ENCODE peak calls at places on chromosome 4, in ten cellular contexts. V is uterus; J is body of pancreas; Y is substantia nigra; U is nephron progenitor cell; T is neural progenitor cell; P is Caki2; E is AG09319; L is mesothelial cell of epicardium; M is stimulated activated CD4-positive, alpha-beta T cell treated with anti-CD3 and anti-CD28 coated beads, Interleukin-2, amount 100 ng/mL, for 24 hours. O is an unnamed sample.

GRCh38 chr4:142373610-142374009 is 472.5 kb downstream of the INPP4B start:
- DNase-seq in V (no peak), J (no peak), Y (no peak), U (no peak), T (no peak), P (no peak), E (peak; percentile 30), L (no peak), M (no peak), O (no peak)

GRCh38 chr4:15398732-15399131 is 29.1 kb upstream of the C1QTNF7 start:
- DNase-seq in V (no peak), J (no peak), Y (no peak), U (no peak), T (no peak), P (no peak), E (no peak), L (no peak), M (no peak), O (no peak)

GRCh38 chr4:93646225-93646930 is 182.2 kb upstream of the ATOH1 start:
- DNase-seq in V (no peak), J (no peak), Y (no peak), U (no peak), T (no peak), P (peak; percentile 64), E (no peak), L (no peak), M (no peak), O (no peak)

GRCh38 chr4:2341911-2342652 is 76.4 kb downstream of the ZFYVE28 start:
- DNase-seq in V (no peak), J (no peak), Y (no peak), U (no peak), T (no peak), P (no peak), E (no peak), L (no peak), M (peak; percentile 11), O (no peak)

GRCh38 chr4:120842046-120842445 is 80.5 kb downstream of the PRDM5 start:
- DNase-seq in V (no peak), J (no peak), Y (no peak), U (no peak), T (no peak), P (no peak), E (no peak), L (no peak), M (no peak), O (no peak)

GRCh38 chr4:4663028-4663427 is 121.2 kb upstream of the STX18 start:
- DNase-seq in V (no peak), J (no peak), Y (no peak), U (no peak), T (no peak), P (no peak), E (no peak), L (no peak), M (no peak), O (no peak)

GRCh38 chr4:183182873-183183725 is 84.0 kb downstream of the WWC2 start:
- DNase-seq in V (peak; percentile 37), J (peak; percentile 14), Y (no peak), U (peak; percentile 23), T (peak; percentile 84), P (peak; percentile 81), E (peak; percentile 22), L (no peak), M (peak; percentile 46), O (no peak)

GRCh38 chr4:107148922-107149321 is 112.8 kb upstream of the DKK2 start:
- DNase-seq in V (no peak), J (no peak), Y (no peak), U (no peak), T (peak; percentile 33), P (no peak), E (no peak), L (no peak), M (no peak), O (no peak)

GRCh38 chr4:183563874-183564273 is 59.0 kb downstream of the ING2 start:
- DNase-seq in V (no peak), J (no peak), Y (no peak), U (no peak), T (no peak), P (peak; percentile 40), E (no peak), L (no peak), M (no peak), O (no peak)

GRCh38 chr4:54676062-54676461 is 18.3 kb downstream of the KIT start:
- DNase-seq in V (no peak), J (no peak), Y (no peak), U (no peak), T (no peak), P (no peak), E (no peak), L (no peak), M (no peak), O (no peak)

GRCh38 chr4:66574145-66574978 is 904.1 kb upstream of the EPHA5 start:
- DNase-seq in V (no peak), J (no peak), Y (no peak), U (no peak), T (no peak), P (no peak), E (peak; percentile 35), L (no peak), M (no peak), O (no peak)

GRCh38 chr4:184369871-184370270 is 104.5 kb downstream of the IRF2 start:
- DNase-seq in V (no peak), J (no peak), Y (no peak), U (no peak), T (no peak), P (no peak), E (no peak), L (no peak), M (no peak), O (no peak)

GRCh38 chr4:101695176-101695575 is 95.4 kb upstream of the BANK1 start:
- DNase-seq in V (no peak), J (no peak), Y (no peak), U (no peak), T (no peak), P (no peak), E (no peak), L (no peak), M (no peak), O (no peak)

GRCh38 chr4:148874331-148874730 is 432.1 kb upstream of the NR3C2 start:
- DNase-seq in V (no peak), J (no peak), Y (no peak), U (no peak), T (peak; percentile 9), P (no peak), E (no peak), L (no peak), M (no peak), O (no peak)

GRCh38 chr4:8762356-8762755 is 109.3 kb downstream of the HMX1 start:
- DNase-seq in V (no peak), J (no peak), Y (no peak), U (no peak), T (no peak), P (no peak), E (no peak), L (peak; percentile 2), M (no peak), O (no peak)

GRCh38 chr4:102869569-102870227 is 906 bp downstream of the CISD2 start:
- DNase-seq in V (no peak), J (no peak), Y (no peak), U (no peak), T (no peak), P (no peak), E (no peak), L (no peak), M (peak; percentile 63), O (no peak)

GRCh38 chr4:128630881-128631280 is 178.6 kb upstream of the JADE1 start:
- DNase-seq in V (no peak), J (no peak), Y (no peak), U (no peak), T (no peak), P (no peak), E (no peak), L (no peak), M (no peak), O (no peak)

GRCh38 chr4:61663310-61663709 is 463.2 kb downstream of the ADGRL3 start:
- DNase-seq in V (no peak), J (no peak), Y (no peak), U (no peak), T (no peak), P (no peak), E (no peak), L (no peak), M (no peak), O (no peak)

GRCh38 chr4:142858965-142859364 is 12.9 kb upstream of the INPP4B start:
- DNase-seq in V (no peak), J (no peak), Y (no peak), U (no peak), T (no peak), P (no peak), E (no peak), L (no peak), M (no peak), O (no peak)

GRCh38 chr4:101865501-101866062 is 75.1 kb downstream of the BANK1 start:
- DNase-seq in V (no peak), J (no peak), Y (no peak), U (no peak), T (no peak), P (peak; percentile 58), E (no peak), L (no peak), M (no peak), O (no peak)

GRCh38 chr4:107392951-107393350 is 327.1 kb downstream of the PAPSS1 start:
- DNase-seq in V (no peak), J (no peak), Y (no peak), U (no peak), T (no peak), P (no peak), E (no peak), L (no peak), M (no peak), O (no peak)

GRCh38 chr4:181264908-181265307 is 978.3 kb upstream of the TENM3 start:
- DNase-seq in V (no peak), J (no peak), Y (no peak), U (peak; percentile 18), T (peak; percentile 55), P (no peak), E (no peak), L (no peak), M (no peak), O (no peak)

O was measured in stimulated activated naive B cell treated with anti-CD40 and anti-IgM and Interleukin-4, amounts not matched to agents 10 μg/mL and 1 μg/mL and 100 μg/mL, for 72 hours.